ENCODE peak calls at places on chromosomes 5 and 9, in five cellular contexts. K is fibroblast of lung, J is SK-N-SH, D is GM23248, X is neural progenitor cell. I is an unnamed sample.

GRCh38 chr9:124894741-124895170 is 32.8 kb downstream of the ARPC5L start:
- DNase-seq in K (peak; percentile 38), J (no peak), D (peak; percentile 64), X (peak; percentile 55), I (peak; percentile 24)

GRCh38 chr9:113522419-113522818 is 58.9 kb downstream of the RGS3 start:
- DNase-seq in K (no peak), J (no peak), D (no peak), X (no peak), I (no peak)

GRCh38 chr9:133424187-133424586 is 2.0 kb downstream of the ADAMTS13 start:
- DNase-seq in K (no peak), J (no peak), D (no peak), X (no peak), I (no peak)

GRCh38 chr5:56853710-56854109 is 38.4 kb downstream of the MAP3K1 start:
- DNase-seq in K (no peak), J (no peak), D (no peak), X (no peak), I (no peak)

GRCh38 chr5:28313543-28314334 is 1275.4 kb upstream of the CDH9 start:
- DNase-seq in K (peak; percentile 13), J (no peak), D (no peak), X (no peak), I (peak; percentile 16)

GRCh38 chr9:128068656-128069221 is 707 bp downstream of the SLC25A25 start:
- DNase-seq in K (no peak), J (peak; percentile 43), D (peak; percentile 53), X (no peak), I (no peak)

GRCh38 chr9:136085815-136086212 is 9.3 kb downstream of the NACC2 start:
- DNase-seq in K (no peak), J (peak; percentile 39), D (no peak), X (no peak), I (no peak)

GRCh38 chr9:13915591-13916301 is 398.2 kb downstream of the NFIB start:
- DNase-seq in K (peak; percentile 76), J (no peak), D (peak; percentile 42), X (no peak), I (no peak)

GRCh38 chr9:100426532-100427365 is at the start of gene MSANTD3:
- DNase-seq in K (peak; percentile 79), J (peak; percentile 94), D (peak; percentile 88), X (peak; percentile 93), I (peak; percentile 76)

GRCh38 chr9:81608289-81608657 is 81.1 kb downstream of the TLE1 start:
- DNase-seq in K (no peak), J (no peak), D (no peak), X (no peak), I (no peak)

GRCh38 chr5:31888513-31888912 is 249.6 kb downstream of the PDZD2 start:
- DNase-seq in K (no peak), J (no peak), D (no peak), X (no peak), I (no peak)

GRCh38 chr9:89718176-89718575 is 113.4 kb downstream of the GADD45G start:
- DNase-seq in K (no peak), J (no peak), D (no peak), X (no peak), I (peak; percentile 9)

GRCh38 chr5:14685757-14686156 is 21.2 kb downstream of the OTULIN start:
- DNase-seq in K (peak; percentile 60), J (peak; percentile 69), D (peak; percentile 79), X (peak; percentile 63), I (peak; percentile 53)

GRCh38 chr5:90096415-90097081 is 313.0 kb downstream of the CETN3 start:
- DNase-seq in K (peak; percentile 95), J (no peak), D (peak; percentile 21), X (no peak), I (peak; percentile 76)

GRCh38 chr5:32076699-32077695 is 97.1 kb downstream of the GOLPH3 start:
- DNase-seq in K (peak; percentile 87), J (peak; percentile 61), D (peak; percentile 70), X (peak; percentile 62), I (peak; percentile 39)

GRCh38 chr9:1939926-1940368 is 75.2 kb upstream of the SMARCA2 start:
- DNase-seq in K (no peak), J (peak; percentile 54), D (peak; percentile 38), X (peak; percentile 69), I (peak; percentile 30)

GRCh38 chr5:15354011-15354410 is 146.0 kb upstream of the FBXL7 start:
- DNase-seq in K (no peak), J (no peak), D (no peak), X (no peak), I (no peak)

GRCh38 chr9:22244141-22245011 is 202.2 kb upstream of the DMRTA1 start:
- DNase-seq in K (peak; percentile 63), J (no peak), D (peak; percentile 78), X (peak; percentile 53), I (peak; percentile 58)

GRCh38 chr9:7965091-7965490 is 165.5 kb upstream of the DMAC1 start:
- DNase-seq in K (no peak), J (no peak), D (no peak), X (no peak), I (no peak)

GRCh38 chr9:85202596-85202995 is 533.1 kb downstream of the NTRK2 start:
- DNase-seq in K (peak; percentile 92), J (no peak), D (no peak), X (no peak), I (peak; percentile 86)

GRCh38 chr5:65825388-65826328 is 100.7 kb upstream of the ERBIN start:
- DNase-seq in K (no peak), J (no peak), D (no peak), X (no peak), I (no peak)
- H3K27ac ChIP-seq in K (no peak overlapping the region), J (no peak overlapping the region), D (no peak overlapping the region), X (no peak overlapping the region), I (no peak overlapping the region)

GRCh38 chr5:1014781-1015221 is 6.2 kb downstream of the NKD2 start:
- DNase-seq in K (no peak), J (no peak), D (no peak), X (no peak), I (no peak)
- H3K9ac ChIP-seq in K (no peak overlapping the region), J (no peak overlapping the region), D (no peak overlapping the region), X (no peak overlapping the region), I (no peak overlapping the region)

GRCh38 chr9:17614929-17615328 is 36.1 kb downstream of the SH3GL2 start:
- DNase-seq in K (no peak), J (no peak), D (no peak), X (no peak), I (no peak)
- H4K20me1 ChIP-seq in K (no peaks in the 10 kb centered on the region), J (no peaks in the 10 kb centered on the region), D (no peaks in the 10 kb centered on the region), X (no peaks in the 10 kb centered on the region), I (no peaks in the 10 kb centered on the region)

GRCh38 chr5:72955768-72956323 is at the start of gene FCHO2:
- DNase-seq in K (peak; percentile 93), J (peak; percentile 99), D (peak; percentile 98), X (peak; percentile 99), I (peak; percentile 97)

GRCh38 chr5:72949481-72949880 is 6.4 kb upstream of the FCHO2 start:
- DNase-seq in K (no peak), J (no peak), D (no peak), X (no peak), I (peak; percentile 29)

GRCh38 chr5:72954389-72954788 is 1.5 kb upstream of the FCHO2 start:
- DNase-seq in K (no peak), J (no peak), D (no peak), X (no peak), I (no peak)

GRCh38 chr5:72955143-72955767 is 586 bp upstream of the FCHO2 start:
- DNase-seq in K (no peak), J (no peak), D (no peak), X (peak; percentile 74), I (no peak)

GRCh38 chr5:72951850-72952468 is 3.9 kb upstream of the FCHO2 start:
- DNase-seq in K (peak; percentile 74), J (no peak), D (peak; percentile 87), X (no peak), I (peak; percentile 81)
- H3K27ac ChIP-seq in K (no peak overlapping the region), J (peak overlapping the region; percentile 64), D (peak overlapping the region; percentile 65), X (no peak overlapping the region), I (peak overlapping the region; percentile 63)

GRCh38 chr9:109886617-109887016 is 106.6 kb downstream of the PALM2AKAP2 start:
- DNase-seq in K (peak; percentile 18), J (no peak), D (peak; percentile 26), X (no peak), I (peak; percentile 59)
- H3K9ac ChIP-seq in K (no peak overlapping the region), J (peak overlapping the region; percentile 20), D (peak overlapping the region; percentile 7), X (no peak overlapping the region), I (no peak overlapping the region)

DNA sequence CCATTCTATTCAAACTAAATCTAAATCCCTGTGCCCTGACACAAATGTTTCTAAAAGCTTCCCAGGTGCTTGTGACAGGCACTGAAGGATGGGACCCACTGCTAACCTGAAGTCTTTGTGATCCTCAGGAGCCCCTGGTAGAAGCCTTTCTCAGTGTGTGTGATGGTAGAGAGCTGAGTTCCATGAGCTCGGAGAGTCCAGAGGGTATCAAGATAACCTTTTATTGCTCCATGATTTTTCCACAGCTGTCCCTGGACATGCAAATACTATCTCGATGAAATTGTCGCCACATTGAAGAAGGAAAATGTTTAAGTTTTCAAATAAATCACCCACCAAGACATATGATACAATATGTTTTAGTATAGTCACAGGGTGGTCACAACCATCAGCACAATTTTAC is 7.7 kb downstream of the CAST start:
- DNase-seq in K (no peak), J (no peak), D (no peak), X (no peak), I (no peak)
- H4K20me1 ChIP-seq in K (peaks cover 3% of the 10 kb centered on the region), J (peaks cover 77% of the 10 kb centered on the region), D (peaks cover 11% of the 10 kb centered on the region), X (peaks cover 13% of the 10 kb centered on the region), I (no peaks in the 10 kb centered on the region)

GRCh38 chr5:86640998-86641397 is 23.3 kb downstream of the COX7C start:
- DNase-seq in K (no peak), J (no peak), D (no peak), X (no peak), I (no peak)
- H3K27ac ChIP-seq in K (no peak overlapping the region), J (no peak overlapping the region), D (no peak overlapping the region), X (peak overlapping the region; percentile 57), I (no peak overlapping the region)

GRCh38 chr9:134468358-134468757 is 142.1 kb downstream of the RXRA start:
- DNase-seq in K (no peak), J (no peak), D (no peak), X (no peak), I (no peak)
- H3K9ac ChIP-seq in K (no peak overlapping the region), J (no peak overlapping the region), D (no peak overlapping the region), X (no peak overlapping the region), I (no peak overlapping the region)

DNA sequence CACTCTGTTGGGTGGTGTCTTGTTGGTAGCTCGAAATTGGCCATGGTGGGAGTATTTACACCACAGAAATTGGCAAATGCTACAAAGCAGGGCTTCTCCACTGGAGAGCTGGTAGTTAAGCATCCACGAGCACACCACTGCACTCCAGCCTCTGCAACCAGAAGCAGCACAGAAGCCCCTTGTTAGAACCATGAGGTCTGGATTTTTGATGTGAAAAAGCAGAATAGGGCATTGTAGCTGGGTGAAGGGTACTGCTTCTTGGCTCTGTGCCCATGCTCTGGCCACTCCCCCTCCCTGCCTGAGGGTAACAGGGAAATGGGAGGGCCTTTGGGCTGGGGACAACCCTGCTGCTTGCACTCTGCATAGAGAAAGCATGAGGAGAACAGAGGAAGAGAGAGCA is 81.2 kb upstream of the UBTD2 start:
- DNase-seq in K (no peak), J (peak; percentile 52), D (peak; percentile 7), X (no peak), I (no peak)
- H4K20me1 ChIP-seq in K (no peaks in the 10 kb centered on the region), J (no peaks in the 10 kb centered on the region), D (no peaks in the 10 kb centered on the region), X (no peaks in the 10 kb centered on the region), I (no peaks in the 10 kb centered on the region)